ENCODE peak calls at places on chromosomes 4 and X, in seven cellular contexts. One of them, this sample, is unnamed.

GRCh38 chr4:36310793-36311192 is 29.4 kb downstream of the DTHD1 start:
- DNase-seq in stimulated activated CD4-positive, alpha-beta T cell treated with anti-CD3 and anti-CD28 coated beads, TNF-alpha, amount 100 ng/mL, for 4 hours: no peak
- DNase-seq in amniotic stem cell: no peak
- DNase-seq in substantia nigra: no peak
- DNase-seq in stimulated activated effector memory CD8-positive, alpha-beta T cell treated with anti-CD3 and anti-CD28 coated beads, Interleukin-12 subunit alpha, Interleukin-12 subunit beta, amount 100 ng/mL, for 72 hours: no peak
- DNase-seq in H7: no peak
- DNase-seq in activated T-cell treated with anti-CD3 and anti-CD28 coated beads for 1 hour: no peak
- DNase-seq in this sample: no peak

GRCh38 chr4:74237425-74237966 is 70.8 kb upstream of the EPGN start:
- DNase-seq in H7: no peak
- DNase-seq in substantia nigra: no peak
- DNase-seq in stimulated activated CD4-positive, alpha-beta T cell treated with anti-CD3 and anti-CD28 coated beads, TNF-alpha, amount 100 ng/mL, for 4 hours: no peak
- DNase-seq in activated T-cell treated with anti-CD3 and anti-CD28 coated beads for 1 hour: no peak
- DNase-seq in stimulated activated effector memory CD8-positive, alpha-beta T cell treated with anti-CD3 and anti-CD28 coated beads, Interleukin-12 subunit alpha, Interleukin-12 subunit beta, amount 100 ng/mL, for 72 hours: no peak
- DNase-seq in amniotic stem cell: no peak
- DNase-seq in this sample: no peak

GRCh38 chrX:128973033-128973432 is 550.3 kb downstream of the SMARCA1 start:
- DNase-seq in amniotic stem cell: no peak
- DNase-seq in substantia nigra: no peak
- DNase-seq in stimulated activated CD4-positive, alpha-beta T cell treated with anti-CD3 and anti-CD28 coated beads, TNF-alpha, amount 100 ng/mL, for 4 hours: no peak
- DNase-seq in stimulated activated effector memory CD8-positive, alpha-beta T cell treated with anti-CD3 and anti-CD28 coated beads, Interleukin-12 subunit alpha, Interleukin-12 subunit beta, amount 100 ng/mL, for 72 hours: no peak
- DNase-seq in activated T-cell treated with anti-CD3 and anti-CD28 coated beads for 1 hour: no peak
- DNase-seq in H7: no peak
- DNase-seq in this sample: no peak

GRCh38 chr4:142293536-142293935 is 552.6 kb downstream of the INPP4B start:
- DNase-seq in amniotic stem cell: no peak
- DNase-seq in H7: no peak
- DNase-seq in activated T-cell treated with anti-CD3 and anti-CD28 coated beads for 1 hour: no peak
- DNase-seq in stimulated activated CD4-positive, alpha-beta T cell treated with anti-CD3 and anti-CD28 coated beads, TNF-alpha, amount 100 ng/mL, for 4 hours: no peak
- DNase-seq in stimulated activated effector memory CD8-positive, alpha-beta T cell treated with anti-CD3 and anti-CD28 coated beads, Interleukin-12 subunit alpha, Interleukin-12 subunit beta, amount 100 ng/mL, for 72 hours: no peak
- DNase-seq in substantia nigra: no peak
- DNase-seq in this sample: no peak

GRCh38 chr4:48180234-48180633 is 46.2 kb upstream of the TXK start:
- DNase-seq in amniotic stem cell: no peak
- DNase-seq in stimulated activated CD4-positive, alpha-beta T cell treated with anti-CD3 and anti-CD28 coated beads, TNF-alpha, amount 100 ng/mL, for 4 hours: no peak
- DNase-seq in H7: no peak
- DNase-seq in substantia nigra: no peak
- DNase-seq in stimulated activated effector memory CD8-positive, alpha-beta T cell treated with anti-CD3 and anti-CD28 coated beads, Interleukin-12 subunit alpha, Interleukin-12 subunit beta, amount 100 ng/mL, for 72 hours: no peak
- DNase-seq in activated T-cell treated with anti-CD3 and anti-CD28 coated beads for 1 hour: no peak
- DNase-seq in this sample: no peak

GRCh38 chr4:159018062-159018629 is 84.7 kb upstream of the RAPGEF2 start:
- DNase-seq in activated T-cell treated with anti-CD3 and anti-CD28 coated beads for 1 hour: no peak
- DNase-seq in substantia nigra: no peak
- DNase-seq in amniotic stem cell: no peak
- DNase-seq in stimulated activated effector memory CD8-positive, alpha-beta T cell treated with anti-CD3 and anti-CD28 coated beads, Interleukin-12 subunit alpha, Interleukin-12 subunit beta, amount 100 ng/mL, for 72 hours: no peak
- DNase-seq in H7: no peak
- DNase-seq in stimulated activated CD4-positive, alpha-beta T cell treated with anti-CD3 and anti-CD28 coated beads, TNF-alpha, amount 100 ng/mL, for 4 hours: no peak
- DNase-seq in this sample: no peak

GRCh38 chr4:13329963-13330362 is 154.2 kb downstream of the RAB28 start:
- DNase-seq in H7: no peak
- DNase-seq in activated T-cell treated with anti-CD3 and anti-CD28 coated beads for 1 hour: no peak
- DNase-seq in stimulated activated CD4-positive, alpha-beta T cell treated with anti-CD3 and anti-CD28 coated beads, TNF-alpha, amount 100 ng/mL, for 4 hours: no peak
- DNase-seq in stimulated activated effector memory CD8-positive, alpha-beta T cell treated with anti-CD3 and anti-CD28 coated beads, Interleukin-12 subunit alpha, Interleukin-12 subunit beta, amount 100 ng/mL, for 72 hours: no peak
- DNase-seq in amniotic stem cell: no peak
- DNase-seq in substantia nigra: no peak
- DNase-seq in this sample: peak; percentile 4

GRCh38 chrX:136783159-136783558 is 2.4 kb upstream of the ARHGEF6 start:
- DNase-seq in amniotic stem cell: no peak
- DNase-seq in activated T-cell treated with anti-CD3 and anti-CD28 coated beads for 1 hour: no peak
- DNase-seq in stimulated activated CD4-positive, alpha-beta T cell treated with anti-CD3 and anti-CD28 coated beads, TNF-alpha, amount 100 ng/mL, for 4 hours: no peak
- DNase-seq in H7: no peak
- DNase-seq in substantia nigra: no peak
- DNase-seq in stimulated activated effector memory CD8-positive, alpha-beta T cell treated with anti-CD3 and anti-CD28 coated beads, Interleukin-12 subunit alpha, Interleukin-12 subunit beta, amount 100 ng/mL, for 72 hours: no peak
- DNase-seq in this sample: no peak

GRCh38 chrX:69297521-69297920 is 132.3 kb upstream of the PJA1 start:
- DNase-seq in activated T-cell treated with anti-CD3 and anti-CD28 coated beads for 1 hour: no peak
- DNase-seq in stimulated activated effector memory CD8-positive, alpha-beta T cell treated with anti-CD3 and anti-CD28 coated beads, Interleukin-12 subunit alpha, Interleukin-12 subunit beta, amount 100 ng/mL, for 72 hours: no peak
- DNase-seq in stimulated activated CD4-positive, alpha-beta T cell treated with anti-CD3 and anti-CD28 coated beads, TNF-alpha, amount 100 ng/mL, for 4 hours: no peak
- DNase-seq in amniotic stem cell: no peak
- DNase-seq in substantia nigra: no peak
- DNase-seq in H7: no peak
- DNase-seq in this sample: no peak

GRCh38 chr4:41178372-41179085 is 35.8 kb downstream of the APBB2 start:
- DNase-seq in amniotic stem cell: peak; percentile 14
- DNase-seq in activated T-cell treated with anti-CD3 and anti-CD28 coated beads for 1 hour: no peak
- DNase-seq in stimulated activated CD4-positive, alpha-beta T cell treated with anti-CD3 and anti-CD28 coated beads, TNF-alpha, amount 100 ng/mL, for 4 hours: no peak
- DNase-seq in stimulated activated effector memory CD8-positive, alpha-beta T cell treated with anti-CD3 and anti-CD28 coated beads, Interleukin-12 subunit alpha, Interleukin-12 subunit beta, amount 100 ng/mL, for 72 hours: no peak
- DNase-seq in H7: no peak
- DNase-seq in substantia nigra: no peak
- DNase-seq in this sample: peak; percentile 64

GRCh38 chrX:123422875-123423274 is 238.8 kb downstream of the GRIA3 start:
- DNase-seq in stimulated activated effector memory CD8-positive, alpha-beta T cell treated with anti-CD3 and anti-CD28 coated beads, Interleukin-12 subunit alpha, Interleukin-12 subunit beta, amount 100 ng/mL, for 72 hours: no peak
- DNase-seq in stimulated activated CD4-positive, alpha-beta T cell treated with anti-CD3 and anti-CD28 coated beads, TNF-alpha, amount 100 ng/mL, for 4 hours: no peak
- DNase-seq in activated T-cell treated with anti-CD3 and anti-CD28 coated beads for 1 hour: no peak
- DNase-seq in amniotic stem cell: no peak
- DNase-seq in H7: no peak
- DNase-seq in substantia nigra: no peak
- DNase-seq in this sample: no peak

GRCh38 chrX:115968436-115969252 is 201.9 kb upstream of the AGTR2 start:
- DNase-seq in stimulated activated effector memory CD8-positive, alpha-beta T cell treated with anti-CD3 and anti-CD28 coated beads, Interleukin-12 subunit alpha, Interleukin-12 subunit beta, amount 100 ng/mL, for 72 hours: no peak
- DNase-seq in amniotic stem cell: no peak
- DNase-seq in activated T-cell treated with anti-CD3 and anti-CD28 coated beads for 1 hour: no peak
- DNase-seq in stimulated activated CD4-positive, alpha-beta T cell treated with anti-CD3 and anti-CD28 coated beads, TNF-alpha, amount 100 ng/mL, for 4 hours: no peak
- DNase-seq in H7: peak; percentile 88
- DNase-seq in substantia nigra: peak; percentile 38
- DNase-seq in this sample: peak; percentile 25

GRCh38 chr4:7705062-7705461 is 234.6 kb downstream of the AFAP1 start:
- DNase-seq in amniotic stem cell: no peak
- DNase-seq in activated T-cell treated with anti-CD3 and anti-CD28 coated beads for 1 hour: no peak
- DNase-seq in stimulated activated CD4-positive, alpha-beta T cell treated with anti-CD3 and anti-CD28 coated beads, TNF-alpha, amount 100 ng/mL, for 4 hours: no peak
- DNase-seq in H7: peak; percentile 82
- DNase-seq in stimulated activated effector memory CD8-positive, alpha-beta T cell treated with anti-CD3 and anti-CD28 coated beads, Interleukin-12 subunit alpha, Interleukin-12 subunit beta, amount 100 ng/mL, for 72 hours: no peak
- DNase-seq in substantia nigra: no peak
- DNase-seq in this sample: no peak

GRCh38 chrX:67346667-67347066 is 197.2 kb upstream of the AR start:
- DNase-seq in amniotic stem cell: no peak
- DNase-seq in substantia nigra: no peak
- DNase-seq in stimulated activated CD4-positive, alpha-beta T cell treated with anti-CD3 and anti-CD28 coated beads, TNF-alpha, amount 100 ng/mL, for 4 hours: no peak
- DNase-seq in H7: no peak
- DNase-seq in stimulated activated effector memory CD8-positive, alpha-beta T cell treated with anti-CD3 and anti-CD28 coated beads, Interleukin-12 subunit alpha, Interleukin-12 subunit beta, amount 100 ng/mL, for 72 hours: no peak
- DNase-seq in activated T-cell treated with anti-CD3 and anti-CD28 coated beads for 1 hour: no peak
- DNase-seq in this sample: no peak

GRCh38 chr4:152162331-152162697 is 373.6 kb downstream of the FBXW7 start:
- DNase-seq in substantia nigra: no peak
- DNase-seq in stimulated activated CD4-positive, alpha-beta T cell treated with anti-CD3 and anti-CD28 coated beads, TNF-alpha, amount 100 ng/mL, for 4 hours: no peak
- DNase-seq in H7: no peak
- DNase-seq in stimulated activated effector memory CD8-positive, alpha-beta T cell treated with anti-CD3 and anti-CD28 coated beads, Interleukin-12 subunit alpha, Interleukin-12 subunit beta, amount 100 ng/mL, for 72 hours: no peak
- DNase-seq in activated T-cell treated with anti-CD3 and anti-CD28 coated beads for 1 hour: no peak
- DNase-seq in amniotic stem cell: no peak
- DNase-seq in this sample: no peak

GRCh38 chr4:76195326-76195725 is 18.3 kb downstream of the SCARB2 start:
- DNase-seq in H7: no peak
- DNase-seq in stimulated activated effector memory CD8-positive, alpha-beta T cell treated with anti-CD3 and anti-CD28 coated beads, Interleukin-12 subunit alpha, Interleukin-12 subunit beta, amount 100 ng/mL, for 72 hours: no peak
- DNase-seq in activated T-cell treated with anti-CD3 and anti-CD28 coated beads for 1 hour: no peak
- DNase-seq in amniotic stem cell: no peak
- DNase-seq in substantia nigra: no peak
- DNase-seq in stimulated activated CD4-positive, alpha-beta T cell treated with anti-CD3 and anti-CD28 coated beads, TNF-alpha, amount 100 ng/mL, for 4 hours: no peak
- DNase-seq in this sample: peak; percentile 65

GRCh38 chr4:4492161-4492847 is 49.5 kb downstream of the STX18 start:
- DNase-seq in H7: no peak
- DNase-seq in activated T-cell treated with anti-CD3 and anti-CD28 coated beads for 1 hour: no peak
- DNase-seq in stimulated activated effector memory CD8-positive, alpha-beta T cell treated with anti-CD3 and anti-CD28 coated beads, Interleukin-12 subunit alpha, Interleukin-12 subunit beta, amount 100 ng/mL, for 72 hours: no peak
- DNase-seq in stimulated activated CD4-positive, alpha-beta T cell treated with anti-CD3 and anti-CD28 coated beads, TNF-alpha, amount 100 ng/mL, for 4 hours: no peak
- DNase-seq in substantia nigra: no peak
- DNase-seq in amniotic stem cell: no peak
- DNase-seq in this sample: peak; percentile 24

GRCh38 chr4:102431608-102431961 is 69.6 kb upstream of the NFKB1 start:
- DNase-seq in stimulated activated effector memory CD8-positive, alpha-beta T cell treated with anti-CD3 and anti-CD28 coated beads, Interleukin-12 subunit alpha, Interleukin-12 subunit beta, amount 100 ng/mL, for 72 hours: no peak
- DNase-seq in substantia nigra: no peak
- DNase-seq in H7: no peak
- DNase-seq in stimulated activated CD4-positive, alpha-beta T cell treated with anti-CD3 and anti-CD28 coated beads, TNF-alpha, amount 100 ng/mL, for 4 hours: no peak
- DNase-seq in amniotic stem cell: no peak
- DNase-seq in activated T-cell treated with anti-CD3 and anti-CD28 coated beads for 1 hour: no peak
- DNase-seq in this sample: no peak

GRCh38 chr4:20984011-20984836 is 284.0 kb downstream of the PACRGL start:
- DNase-seq in H7: peak; percentile 57
- DNase-seq in substantia nigra: no peak
- DNase-seq in stimulated activated CD4-positive, alpha-beta T cell treated with anti-CD3 and anti-CD28 coated beads, TNF-alpha, amount 100 ng/mL, for 4 hours: no peak
- DNase-seq in amniotic stem cell: no peak
- DNase-seq in stimulated activated effector memory CD8-positive, alpha-beta T cell treated with anti-CD3 and anti-CD28 coated beads, Interleukin-12 subunit alpha, Interleukin-12 subunit beta, amount 100 ng/mL, for 72 hours: no peak
- DNase-seq in activated T-cell treated with anti-CD3 and anti-CD28 coated beads for 1 hour: no peak
- DNase-seq in this sample: no peak

GRCh38 chr4:185903205-185903604 is 91.2 kb upstream of the SORBS2 start:
- DNase-seq in stimulated activated CD4-positive, alpha-beta T cell treated with anti-CD3 and anti-CD28 coated beads, TNF-alpha, amount 100 ng/mL, for 4 hours: no peak
- DNase-seq in activated T-cell treated with anti-CD3 and anti-CD28 coated beads for 1 hour: no peak
- DNase-seq in amniotic stem cell: no peak
- DNase-seq in H7: no peak
- DNase-seq in stimulated activated effector memory CD8-positive, alpha-beta T cell treated with anti-CD3 and anti-CD28 coated beads, Interleukin-12 subunit alpha, Interleukin-12 subunit beta, amount 100 ng/mL, for 72 hours: no peak
- DNase-seq in substantia nigra: no peak
- DNase-seq in this sample: peak; percentile 20

GRCh38 chr4:183400035-183400434 is 44.4 kb upstream of the CDKN2AIP start:
- DNase-seq in stimulated activated CD4-positive, alpha-beta T cell treated with anti-CD3 and anti-CD28 coated beads, TNF-alpha, amount 100 ng/mL, for 4 hours: no peak
- DNase-seq in stimulated activated effector memory CD8-positive, alpha-beta T cell treated with anti-CD3 and anti-CD28 coated beads, Interleukin-12 subunit alpha, Interleukin-12 subunit beta, amount 100 ng/mL, for 72 hours: no peak
- DNase-seq in activated T-cell treated with anti-CD3 and anti-CD28 coated beads for 1 hour: no peak
- DNase-seq in amniotic stem cell: no peak
- DNase-seq in H7: no peak
- DNase-seq in substantia nigra: no peak
- DNase-seq in this sample: no peak

GRCh38 chr4:73315091-73315490 is 56.5 kb upstream of the ANKRD17 start:
- DNase-seq in stimulated activated effector memory CD8-positive, alpha-beta T cell treated with anti-CD3 and anti-CD28 coated beads, Interleukin-12 subunit alpha, Interleukin-12 subunit beta, amount 100 ng/mL, for 72 hours: no peak
- DNase-seq in stimulated activated CD4-positive, alpha-beta T cell treated with anti-CD3 and anti-CD28 coated beads, TNF-alpha, amount 100 ng/mL, for 4 hours: no peak
- DNase-seq in activated T-cell treated with anti-CD3 and anti-CD28 coated beads for 1 hour: no peak
- DNase-seq in substantia nigra: no peak
- DNase-seq in H7: no peak
- DNase-seq in amniotic stem cell: peak; percentile 29
- DNase-seq in this sample: no peak

GRCh38 chr4:110364911-110365520 is 110.9 kb upstream of the ENPEP start:
- DNase-seq in H7: no peak
- DNase-seq in substantia nigra: no peak
- DNase-seq in stimulated activated CD4-positive, alpha-beta T cell treated with anti-CD3 and anti-CD28 coated beads, TNF-alpha, amount 100 ng/mL, for 4 hours: no peak
- DNase-seq in stimulated activated effector memory CD8-positive, alpha-beta T cell treated with anti-CD3 and anti-CD28 coated beads, Interleukin-12 subunit alpha, Interleukin-12 subunit beta, amount 100 ng/mL, for 72 hours: no peak
- DNase-seq in amniotic stem cell: no peak
- DNase-seq in activated T-cell treated with anti-CD3 and anti-CD28 coated beads for 1 hour: no peak
- DNase-seq in this sample: no peak

GRCh38 chr4:45122406-45122805 is 396.1 kb upstream of the GNPDA2 start:
- DNase-seq in activated T-cell treated with anti-CD3 and anti-CD28 coated beads for 1 hour: no peak
- DNase-seq in stimulated activated effector memory CD8-positive, alpha-beta T cell treated with anti-CD3 and anti-CD28 coated beads, Interleukin-12 subunit alpha, Interleukin-12 subunit beta, amount 100 ng/mL, for 72 hours: no peak
- DNase-seq in stimulated activated CD4-positive, alpha-beta T cell treated with anti-CD3 and anti-CD28 coated beads, TNF-alpha, amount 100 ng/mL, for 4 hours: no peak
- DNase-seq in substantia nigra: no peak
- DNase-seq in amniotic stem cell: no peak
- DNase-seq in H7: no peak
- DNase-seq in this sample: no peak

GRCh38 chr4:102252171-102252570 is 93.1 kb downstream of the SLC39A8 start:
- DNase-seq in substantia nigra: no peak
- DNase-seq in activated T-cell treated with anti-CD3 and anti-CD28 coated beads for 1 hour: no peak
- DNase-seq in stimulated activated effector memory CD8-positive, alpha-beta T cell treated with anti-CD3 and anti-CD28 coated beads, Interleukin-12 subunit alpha, Interleukin-12 subunit beta, amount 100 ng/mL, for 72 hours: no peak
- DNase-seq in amniotic stem cell: no peak
- DNase-seq in H7: no peak
- DNase-seq in stimulated activated CD4-positive, alpha-beta T cell treated with anti-CD3 and anti-CD28 coated beads, TNF-alpha, amount 100 ng/mL, for 4 hours: no peak
- DNase-seq in this sample: no peak

This sample was measured in kidney glomerular epithelial cell.